ENCODE peak calls at places on chromosomes 16 and 17, in nine cellular contexts. V is MCF 10A; B is neural progenitor cell; C is NCI-H1930; I is KBM-7; T is GM12891; M is astrocyte of the spinal cord; Z is C1 segment of cervical spinal cord; N is activated CD4-positive, CD25-positive, alpha-beta regulatory T cell treated with anti-CD3 and anti-CD28 coated beads, Interleukin-2, amount 50 U/mL, for 72 hours. K is an unnamed sample.

GRCh38 chr17:82004485-82005455 is 17.9 kb downstream of the CENPX start:
- DNase-seq in V (no peak), B (no peak), C (no peak), I (no peak), T (no peak), M (no peak), Z (no peak), N (no peak), K (no peak)

GRCh38 chr16:28258571-28258970 is 33.8 kb upstream of the SBK1 start:
- DNase-seq in V (no peak), B (peak), C (no peak), I (no peak), T (no peak), M (peak), Z (no peak), N (no peak), K (no peak)

GRCh38 chr17:22512997-22513538 is 820.7 kb downstream of the KCNJ18 start:
- DNase-seq in V (no peak), B (no peak), C (no peak), I (peak), T (no peak), M (no peak), Z (no peak), N (no peak), K (no peak)

GRCh38 chr16:57507414-57508083 is 21.3 kb upstream of the DOK4 start:
- DNase-seq in V (no peak), B (peak), C (no peak), I (no peak), T (no peak), M (no peak), Z (no peak), N (no peak), K (no peak)

GRCh38 chr16:4882633-4883285 is 35.5 kb downstream of the UBN1 start:
- DNase-seq in V (peak), B (no peak), C (no peak), I (no peak), T (no peak), M (peak), Z (no peak), N (no peak), K (no peak)

GRCh38 chr16:87344931-87345631 is 27.9 kb upstream of the C16orf95 start:
- DNase-seq in V (no peak), B (no peak), C (no peak), I (no peak), T (no peak), M (no peak), Z (no peak), N (no peak), K (no peak)

GRCh38 chr16:77675464-77676324 is 46.6 kb upstream of the NUDT7 start:
- DNase-seq in V (peak), B (peak), C (peak), I (peak), T (peak), M (peak), Z (no peak), N (peak), K (peak)

GRCh38 chr17:76496464-76496863 is 4.8 kb downstream of the RHBDF2 start:
- DNase-seq in V (no peak), B (no peak), C (no peak), I (no peak), T (no peak), M (no peak), Z (no peak), N (no peak), K (no peak)

GRCh38 chr17:39404542-39405378 is 3.3 kb upstream of the FBXL20 start:
- DNase-seq in V (peak), B (no peak), C (no peak), I (no peak), T (no peak), M (peak), Z (no peak), N (no peak), K (peak)

GRCh38 chr17:49575524-49576120 is at the start of gene NXPH3:
- DNase-seq in V (peak), B (peak), C (peak), I (peak), T (peak), M (no peak), Z (peak), N (peak), K (no peak)

GRCh38 chr16:52741386-52741785 is 194.4 kb upstream of the TOX3 start:
- DNase-seq in V (no peak), B (peak), C (no peak), I (no peak), T (no peak), M (no peak), Z (no peak), N (no peak), K (no peak)

GRCh38 chr17:80660527-80661198 is 116.0 kb downstream of the RPTOR start:
- DNase-seq in V (no peak), B (no peak), C (no peak), I (no peak), T (no peak), M (no peak), Z (no peak), N (no peak), K (no peak)

GRCh38 chr16:57022445-57022844 is 33.1 kb downstream of the NLRC5 start:
- DNase-seq in V (no peak), B (no peak), C (no peak), I (no peak), T (no peak), M (no peak), Z (no peak), N (no peak), K (no peak)

GRCh38 chr17:39791296-39791992 is 53.7 kb downstream of the GRB7 start:
- DNase-seq in V (no peak), B (peak), C (no peak), I (no peak), T (no peak), M (no peak), Z (no peak), N (no peak), K (no peak)

GRCh38 chr17:66978514-66979061 is 14.1 kb downstream of the CACNG4 start:
- DNase-seq in V (no peak), B (no peak), C (no peak), I (no peak), T (no peak), M (no peak), Z (peak), N (no peak), K (no peak)

GRCh38 chr17:17729620-17730249 is 48.5 kb downstream of the RAI1 start:
- DNase-seq in V (peak), B (peak), C (peak), I (peak), T (no peak), M (no peak), Z (no peak), N (peak), K (no peak)

GRCh38 chr17:67125417-67125816 is 81.1 kb downstream of the CACNG1 start:
- DNase-seq in V (no peak), B (no peak), C (no peak), I (no peak), T (no peak), M (no peak), Z (no peak), N (no peak), K (no peak)

GRCh38 chr16:85173077-85173980 is 61.1 kb upstream of the CIBAR2 start:
- DNase-seq in V (peak), B (peak), C (no peak), I (no peak), T (no peak), M (peak), Z (no peak), N (no peak), K (no peak)

GRCh38 chr17:17098426-17099035 is 56.3 kb downstream of the MPRIP start:
- DNase-seq in V (peak), B (no peak), C (no peak), I (no peak), T (no peak), M (peak), Z (no peak), N (no peak), K (no peak)

GRCh38 chr16:10729649-10730048 is 14.0 kb upstream of the NUBP1 start:
- DNase-seq in V (peak), B (peak), C (no peak), I (no peak), T (no peak), M (peak), Z (no peak), N (no peak), K (peak)

GRCh38 chr17:49566668-49567071 is 9.0 kb upstream of the NXPH3 start:
- DNase-seq in V (peak), B (no peak), C (no peak), I (no peak), T (no peak), M (no peak), Z (no peak), N (no peak), K (no peak)

GRCh38 chr16:72428611-72429376 is 256.8 kb upstream of the PMFBP1 start:
- DNase-seq in V (no peak), B (no peak), C (no peak), I (no peak), T (no peak), M (peak), Z (peak), N (no peak), K (no peak)

GRCh38 chr16:75114179-75114945 is 2.2 kb downstream of the LDHD start:
- DNase-seq in V (no peak), B (no peak), C (no peak), I (no peak), T (no peak), M (no peak), Z (no peak), N (no peak), K (no peak)

GRCh38 chr17:15462962-15463361 is 4.5 kb downstream of the CDRT4 start:
- DNase-seq in V (peak), B (no peak), C (no peak), I (no peak), T (no peak), M (no peak), Z (no peak), N (no peak), K (no peak)

GRCh38 chr17:75832652-75833400 is 11.4 kb downstream of the UNC13D start:
- DNase-seq in V (no peak), B (no peak), C (no peak), I (no peak), T (no peak), M (no peak), Z (no peak), N (no peak), K (no peak)

GRCh38 chr16:70157477-70158260 is 15.9 kb upstream of the CLEC18C start:
- DNase-seq in V (no peak), B (no peak), C (no peak), I (no peak), T (no peak), M (no peak), Z (no peak), N (no peak), K (no peak)

GRCh38 chr16:83085660-83086059 is 458.9 kb downstream of the CDH13 start:
- DNase-seq in V (no peak), B (no peak), C (no peak), I (no peak), T (no peak), M (no peak), Z (no peak), N (no peak), K (no peak)

GRCh38 chr17:47789611-47790520 is 31.7 kb downstream of the OSBPL7 start:
- DNase-seq in V (peak), B (peak), C (peak), I (peak), T (no peak), M (peak), Z (peak), N (peak), K (no peak)

GRCh38 chr17:21394265-21394664 is 18.1 kb downstream of the KCNJ12 start:
- DNase-seq in V (peak), B (no peak), C (no peak), I (no peak), T (no peak), M (peak), Z (no peak), N (no peak), K (no peak)

GRCh38 chr16:81744385-81744784 is 34.7 kb upstream of the PLCG2 start:
- DNase-seq in V (no peak), B (no peak), C (no peak), I (no peak), T (no peak), M (no peak), Z (no peak), N (no peak), K (no peak)

GRCh38 chr17:56808503-56808902 is 25.2 kb downstream of the C17orf67 start:
- DNase-seq in V (peak), B (no peak), C (no peak), I (no peak), T (no peak), M (no peak), Z (no peak), N (no peak), K (no peak)

GRCh38 chr17:40075216-40076100 is 12.7 kb downstream of the THRA start:
- DNase-seq in V (peak), B (peak), C (peak), I (peak), T (no peak), M (peak), Z (peak), N (peak), K (no peak)

GRCh38 chr17:71765437-71765836 is 355.4 kb upstream of the SOX9 start:
- DNase-seq in V (no peak), B (no peak), C (no peak), I (no peak), T (no peak), M (peak), Z (no peak), N (no peak), K (no peak)

GRCh38 chr17:51029568-51030463 is 90.9 kb downstream of the SPAG9 start:
- DNase-seq in V (no peak), B (no peak), C (no peak), I (no peak), T (no peak), M (peak), Z (no peak), N (no peak), K (no peak)

GRCh38 chr17:55285340-55286301 is 20.9 kb downstream of the HLF start:
- DNase-seq in V (peak), B (no peak), C (no peak), I (no peak), T (no peak), M (peak), Z (peak), N (no peak), K (no peak)

GRCh38 chr17:77645441-77646430 is 312.8 kb upstream of the TNRC6C start:
- DNase-seq in V (no peak), B (peak), C (no peak), I (peak), T (no peak), M (no peak), Z (no peak), N (peak), K (no peak)

GRCh38 chr16:24526701-24527470 is 12.5 kb upstream of the RBBP6 start:
- DNase-seq in V (peak), B (no peak), C (no peak), I (no peak), T (no peak), M (no peak), Z (no peak), N (no peak), K (no peak)

K was measured in GM04503.